ENCODE peak calls at places on chromosome 20, in four cellular contexts. X is stimulated activated CD8-positive, alpha-beta memory T cell treated with anti-CD3 and anti-CD28 coated beads, Interleukin-15, amount 100 ng/mL, for 24 hours; D is anterior cingulate cortex; B is COLO829. U is an unnamed sample.

GRCh38 chr20:62922451-62922921 is 3.8 kb downstream of the DIDO1 start:
- DNase-seq in X (no peak), D (no peak), B (no peak), U (no peak)

GRCh38 chr20:34269996-34270627 is 28.9 kb downstream of the ASIP start:
- DNase-seq in X (no peak), D (no peak), B (no peak), U (no peak)

GRCh38 chr20:61668771-61669503 is 396.7 kb downstream of the TAF4 start:
- DNase-seq in X (no peak), D (no peak), B (no peak), U (no peak)

GRCh38 chr20:4344660-4345059 is 329.3 kb upstream of the RNF24 start:
- DNase-seq in X (no peak), D (no peak), B (no peak), U (no peak)

GRCh38 chr20:35695978-35696377 is 3.2 kb downstream of the NFS1 start:
- DNase-seq in X (no peak), D (no peak), B (no peak), U (no peak)

GRCh38 chr20:16514145-16514544 is 59.1 kb downstream of the KIF16B start:
- DNase-seq in X (no peak), D (no peak), B (no peak), U (no peak)

GRCh38 chr20:52972190-52972937 is at the start of gene TSHZ2:
- DNase-seq in X (no peak), D (no peak), B (no peak), U (no peak)

GRCh38 chr20:46965477-46965876 is 70.8 kb downstream of the EYA2 start:
- DNase-seq in X (no peak), D (no peak), B (no peak), U (no peak)

GRCh38 chr20:17549131-17549530 is 18.0 kb upstream of the BFSP1 start:
- DNase-seq in X (no peak), D (no peak), B (no peak), U (no peak)

GRCh38 chr20:46954490-46955038 is 59.9 kb downstream of the EYA2 start:
- DNase-seq in X (no peak), D (no peak), B (no peak), U (no peak)

GRCh38 chr20:18639501-18639979 is 51.7 kb downstream of the DTD1 start:
- DNase-seq in X (no peak), D (no peak), B (no peak), U (no peak)

GRCh38 chr20:22577515-22578220 is 6.7 kb downstream of the FOXA2 start:
- DNase-seq in X (no peak), D (no peak), B (no peak), U (no peak)

GRCh38 chr20:33131949-33132822 is 35.8 kb upstream of the BPIFA2 start:
- DNase-seq in X (no peak), D (no peak), B (peak), U (no peak)

GRCh38 chr20:43996240-43996930 is 81.7 kb downstream of the TOX2 start:
- DNase-seq in X (no peak), D (no peak), B (no peak), U (no peak)

GRCh38 chr20:41255655-41256054 is 61.9 kb downstream of the ZHX3 start:
- DNase-seq in X (no peak), D (no peak), B (no peak), U (no peak)

GRCh38 chr20:62230696-62231095 is 7.6 kb upstream of the OSBPL2 start:
- DNase-seq in X (no peak), D (no peak), B (no peak), U (no peak)

GRCh38 chr20:17895641-17896246 is 72.8 kb downstream of the SNX5 start:
- DNase-seq in X (peak), D (no peak), B (no peak), U (peak)

GRCh38 chr20:60070791-60071190 is 112.6 kb downstream of the CDH26 start:
- DNase-seq in X (no peak), D (no peak), B (no peak), U (no peak)

GRCh38 chr20:17806739-17807441 is 107.1 kb downstream of the BANF2 start:
- DNase-seq in X (no peak), D (no peak), B (no peak), U (no peak)

GRCh38 chr20:41275181-41275793 is 42.2 kb downstream of the ZHX3 start:
- DNase-seq in X (no peak), D (no peak), B (no peak), U (no peak)

GRCh38 chr20:11338506-11339306 is 579.0 kb upstream of the BTBD3 start:
- DNase-seq in X (no peak), D (no peak), B (no peak), U (no peak)

GRCh38 chr20:50427740-50428462 is 82.3 kb upstream of the PTPN1 start:
- DNase-seq in X (no peak), D (no peak), B (no peak), U (no peak)

GRCh38 chr20:56359212-56360132 is 698 bp downstream of the FAM210B start:
- DNase-seq in X (no peak), D (peak), B (peak), U (no peak)

GRCh38 chr20:59958123-59958522 is at the start of gene CDH26:
- DNase-seq in X (no peak), D (no peak), B (no peak), U (no peak)

U was measured in GM12878.